ENCODE peak calls at places on chromosome 19, in ten cellular contexts. O is body of pancreas, N is cardiac fibroblast, Y is adipocyte, A is heart right ventricle, P is choroid plexus epithelial cell, W is mucosa of descending colon, I is BJ, V is adrenal gland, B is cardiac muscle cell. L is an unnamed sample.

GRCh38 chr19:3512562-3512961 is 6.5 kb downstream of the FZR1 start:
- DNase-seq in W (no peak), A (no peak), N (no peak), B (no peak), O (no peak), I (no peak), Y (no peak), V (no peak), P (no peak), L (no peak)

GRCh38 chr19:3532154-3533019 is 6.6 kb upstream of the TEKTIP1 start:
- DNase-seq in B (no peak), Y (no peak), A (no peak), V (no peak), N (no peak), O (no peak), P (no peak), I (no peak), W (no peak), L (no peak)

GRCh38 chr19:4360641-4361151 is 17.3 kb downstream of the MPND start:
- DNase-seq in N (no peak), I (no peak), B (no peak), V (peak; percentile 84), P (peak; percentile 21), A (no peak), Y (no peak), O (no peak), W (no peak), L (no peak)

GRCh38 chr19:35760711-35761349 is 2.9 kb downstream of the PROSER3 start:
- DNase-seq in B (no peak), P (no peak), N (no peak), Y (no peak), O (no peak), A (no peak), W (no peak), V (peak; percentile 44), I (no peak), L (no peak)

GRCh38 chr19:3665681-3666544 is 34.4 kb downstream of the PIP5K1C start:
- DNase-seq in N (peak; percentile 37), Y (peak; percentile 67), W (peak; percentile 82), V (peak; percentile 74), A (peak; percentile 67), P (peak; percentile 24), O (peak; percentile 74), B (peak; percentile 53), I (no peak), L (peak; percentile 84)

GRCh38 chr19:13155472-13156284 is 5.5 kb downstream of the IER2 start:
- DNase-seq in O (peak; percentile 81), N (peak; percentile 85), W (peak; percentile 89), B (peak; percentile 65), I (no peak), V (peak; percentile 85), A (peak; percentile 91), Y (peak; percentile 80), P (peak; percentile 80), L (peak; percentile 91)

GRCh38 chr19:708154-709141 is at the start of gene PALM:
- DNase-seq in N (no peak), O (no peak), V (no peak), Y (peak; percentile 80), P (no peak), I (no peak), A (no peak), W (no peak), B (peak; percentile 81), L (no peak)

GRCh38 chr19:56133858-56134654 is 7.0 kb upstream of the ZNF444 start:
- DNase-seq in B (no peak), P (no peak), W (no peak), N (peak; percentile 46), I (no peak), O (no peak), V (no peak), A (no peak), Y (peak; percentile 32), L (no peak)

GRCh38 chr19:18605196-18605545 is 1.4 kb downstream of the CRLF1 start:
- DNase-seq in P (no peak), N (no peak), O (no peak), Y (no peak), I (no peak), A (no peak), V (no peak), B (no peak), W (no peak), L (no peak)

GRCh38 chr19:56141416-56141992 is 417 bp downstream of the ZNF444 start:
- DNase-seq in Y (peak; percentile 47), W (peak; percentile 60), A (no peak), N (peak; percentile 9), V (no peak), B (peak; percentile 21), P (peak; percentile 31), O (peak; percentile 52), I (no peak), L (no peak)

GRCh38 chr19:16001481-16002312 is 52.9 kb downstream of the OR10H4 start:
- DNase-seq in A (no peak), V (no peak), I (no peak), Y (peak; percentile 85), B (no peak), O (peak; percentile 29), P (peak; percentile 91), W (no peak), N (peak; percentile 78), L (no peak)

GRCh38 chr19:17504030-17504429 is 7.4 kb upstream of the PGLS start:
- DNase-seq in V (no peak), Y (no peak), N (no peak), B (no peak), A (no peak), W (no peak), P (peak; percentile 50), O (no peak), I (no peak), L (no peak)

GRCh38 chr19:3580156-3580955 is 4.9 kb upstream of the GIPC3 start:
- DNase-seq in V (peak; percentile 87), B (no peak), I (peak; percentile 76), W (no peak), P (peak; percentile 95), O (no peak), Y (peak; percentile 85), N (peak; percentile 97), A (no peak), L (no peak)

GRCh38 chr19:4057913-4058695 is 8.6 kb downstream of the ZBTB7A start:
- DNase-seq in I (peak; percentile 47), Y (peak; percentile 89), W (peak; percentile 82), V (peak; percentile 96), N (peak; percentile 93), B (no peak), P (peak; percentile 86), A (peak; percentile 87), O (peak; percentile 67), L (peak; percentile 96)

GRCh38 chr19:7978196-7978825 is 27.1 kb downstream of the ELAVL1 start:
- DNase-seq in A (no peak), B (no peak), N (no peak), O (no peak), V (no peak), P (peak; percentile 14), Y (no peak), I (no peak), W (no peak), L (no peak)

GRCh38 chr19:2575734-2576481 is 100.0 kb downstream of the GADD45B start:
- DNase-seq in P (peak; percentile 98), W (peak; percentile 44), A (peak; percentile 71), N (peak; percentile 97), Y (no peak), B (no peak), V (peak; percentile 60), I (no peak), O (peak; percentile 50), L (peak; percentile 68)

GRCh38 chr19:2603320-2603719 is 99.2 kb downstream of the GNG7 start:
- DNase-seq in O (no peak), A (peak; percentile 47), I (peak; percentile 74), B (peak; percentile 42), V (no peak), Y (peak; percentile 84), W (peak; percentile 39), P (peak; percentile 50), N (peak; percentile 55), L (no peak)

GRCh38 chr19:19817357-19817756 is 4.2 kb downstream of the ZNF506 start:
- DNase-seq in Y (no peak), I (no peak), P (no peak), W (no peak), B (no peak), V (no peak), O (no peak), A (no peak), N (no peak), L (no peak)
- H3K4me3 ChIP-seq in Y (peak overlapping the region; percentile 23), I (no peak overlapping the region), P (no peak overlapping the region), W (no peak overlapping the region), B (no peak overlapping the region), V (no peak overlapping the region), O (no peak overlapping the region), A (no peak overlapping the region), N (no peak overlapping the region), L (no peak overlapping the region)

GRCh38 chr19:40751065-40751923 is at the start of gene SNRPA:
- DNase-seq in Y (peak; percentile 99), B (peak; percentile 99), N (peak; percentile 99), P (peak; percentile 99), I (peak; percentile 88), V (peak; percentile 99), O (peak; percentile 97), W (peak; percentile 95), A (peak; percentile 98), L (peak; percentile 98)
- H3K4me3 ChIP-seq in Y (peak within 1 kb of the TSS; percentile 95), B (peak within 1 kb of the TSS; percentile 64), N (peak within 1 kb of the TSS; percentile 89), P (peak within 1 kb of the TSS; percentile 90), I (peak within 1 kb of the TSS; percentile 72), V (peak within 1 kb of the TSS; percentile 21), O (peak within 1 kb of the TSS; percentile 38), W (peak within 1 kb of the TSS; percentile 51), A (peak within 1 kb of the TSS; percentile 87), L (peak within 1 kb of the TSS; percentile 63)

DNA sequence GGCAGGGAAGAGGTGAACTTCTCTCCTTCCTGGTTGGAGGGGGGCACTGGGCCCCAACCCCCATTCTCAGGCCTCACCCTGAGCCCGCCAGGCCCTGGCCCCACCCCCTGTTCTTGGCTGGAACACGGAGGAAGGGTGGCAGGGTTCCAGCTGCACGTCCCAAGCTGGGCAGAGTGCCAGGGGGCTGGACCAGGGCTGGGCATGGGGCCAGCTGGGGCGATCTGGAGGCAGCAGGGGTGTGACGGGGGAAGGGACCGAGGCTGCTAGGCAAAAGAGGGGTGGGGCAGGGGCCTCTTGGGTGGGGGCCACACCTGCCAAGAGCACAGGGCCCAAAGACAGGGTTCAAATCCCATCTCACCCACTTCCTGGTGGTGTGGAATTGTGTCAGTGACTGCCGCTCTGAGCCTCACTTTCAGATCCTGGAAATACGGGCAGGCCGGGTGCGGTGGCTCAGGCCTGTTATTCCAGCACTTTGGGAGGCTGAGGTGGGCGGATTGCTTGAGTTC is 2.2 kb downstream of the HIF3A start:
- DNase-seq in A (peak; percentile 97), I (peak; percentile 28), W (peak; percentile 100), N (peak; percentile 93), P (peak; percentile 94), O (peak; percentile 97), Y (peak; percentile 98), V (peak; percentile 98), B (peak; percentile 94), L (peak; percentile 97)
- H3K4me3 ChIP-seq in A (peak overlapping the region; percentile 72), I (peak overlapping the region; percentile 6), W (no peak overlapping the region), N (peak overlapping the region; percentile 70), P (peak overlapping the region; percentile 67), O (no peak overlapping the region), Y (peak overlapping the region; percentile 83), V (no peak overlapping the region), B (peak overlapping the region; percentile 14), L (peak overlapping the region; percentile 62)

DNA sequence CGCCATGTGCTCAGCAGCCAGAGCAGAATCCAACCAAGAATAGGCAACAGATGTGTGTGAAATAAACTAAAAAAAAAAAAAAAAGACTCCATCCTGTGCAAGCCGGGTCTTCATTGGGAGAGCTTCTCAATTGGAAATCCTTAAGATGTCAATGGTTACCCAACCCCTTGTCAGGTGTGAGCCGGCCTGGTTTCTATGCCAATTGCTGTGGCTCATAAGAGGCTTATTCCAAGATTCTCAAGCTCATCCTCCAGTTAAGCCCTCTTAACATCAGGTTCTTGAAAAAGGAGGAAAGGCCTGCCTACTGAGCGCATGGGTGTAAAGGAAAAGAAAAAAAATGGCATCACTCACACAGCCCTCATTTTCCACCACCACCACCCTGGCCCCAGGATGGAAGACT is 1084.6 kb downstream of the UQCRFS1 start:
- DNase-seq in N (no peak), B (no peak), Y (no peak), O (no peak), I (no peak), V (no peak), W (no peak), P (no peak), A (no peak), L (no peak)
- H3K4me3 ChIP-seq in N (no peak overlapping the region), B (no peak overlapping the region), Y (no peak overlapping the region), O (no peak overlapping the region), I (no peak overlapping the region), V (no peak overlapping the region), W (no peak overlapping the region), P (no peak overlapping the region), A (no peak overlapping the region), L (no peak overlapping the region)

L was measured in upper lobe of right lung.